ENCODE peak calls at places on chromosomes 7 and 10, in five cellular contexts. H, E, U, V and T are unnamed samples.

GRCh38 chr10:78250313-78251040 is 216.8 kb downstream of the RPS24 start:
- DNase-seq in V (no peak), H (no peak), U (no peak), E (no peak), T (no peak)

GRCh38 chr7:123715198-123715597 is 33.6 kb downstream of the WASL start:
- DNase-seq in E (no peak), H (no peak), V (no peak), U (no peak), T (no peak)

GRCh38 chr10:4383683-4384082 is 442.3 kb upstream of the AKR1E2 start:
- DNase-seq in V (peak), U (no peak), E (no peak), H (no peak), T (no peak)

GRCh38 chr7:50544992-50545391 is 20.2 kb downstream of the DDC start:
- DNase-seq in U (no peak), E (no peak), H (no peak), V (no peak), T (no peak)

GRCh38 chr10:93198401-93199175 is 124.9 kb downstream of the CYP26A1 start:
- DNase-seq in H (no peak), U (no peak), E (no peak), V (peak), T (no peak)

GRCh38 chr7:110281362-110281761 is 809.6 kb upstream of the LRRN3 start:
- DNase-seq in U (no peak), E (no peak), H (no peak), V (no peak), T (peak)

GRCh38 chr10:28411648-28412047 is 108.8 kb upstream of the MPP7 start:
- DNase-seq in V (no peak), H (no peak), E (no peak), U (no peak), T (no peak)

GRCh38 chr10:35563266-35563891 is 41.8 kb upstream of the GJD4 start:
- DNase-seq in H (no peak), U (peak), E (peak), V (peak), T (peak)

GRCh38 chr10:96889415-96890171 is 57.5 kb downstream of the LCOR start:
- DNase-seq in V (no peak), E (no peak), U (no peak), H (no peak), T (no peak)

GRCh38 chr7:151342811-151343210 is 1.2 kb downstream of the NUB1 start:
- DNase-seq in E (no peak), U (no peak), V (no peak), H (no peak), T (peak)

GRCh38 chr7:70795948-70796347 is 336.0 kb upstream of the GALNT17 start:
- DNase-seq in H (no peak), V (no peak), U (no peak), E (no peak), T (no peak)

GRCh38 chr7:23628370-23628769 is 31.2 kb downstream of the CCDC126 start:
- DNase-seq in E (no peak), V (no peak), U (no peak), H (no peak), T (no peak)

GRCh38 chr7:30074422-30075030 is 46.3 kb downstream of the PLEKHA8 start:
- DNase-seq in V (peak), H (no peak), E (peak), U (no peak), T (peak)

GRCh38 chr10:125010362-125010761 is 68.4 kb downstream of the ZRANB1 start:
- DNase-seq in V (no peak), E (no peak), U (no peak), H (no peak), T (no peak)